ENCODE peak calls at places on chromosomes 7 and 10, in nine cellular contexts. Z, W, K, Q, G, H, I, R and B are unnamed samples.

GRCh38 chr7:73429622-73430505 is 3.7 kb upstream of the FZD9 start:
- DNase-seq in Z (no peak), W (no peak), K (no peak), Q (no peak), G (no peak), H (no peak), I (no peak), R (no peak), B (no peak)

GRCh38 chr7:90896458-90896857 is 300.3 kb downstream of the CDK14 start:
- DNase-seq in Z (no peak), W (no peak), K (no peak), Q (no peak), G (no peak), H (no peak), I (no peak), R (no peak), B (no peak)

GRCh38 chr10:20007426-20007825 is 191.2 kb downstream of the PLXDC2 start:
- DNase-seq in Z (no peak), W (no peak), K (peak), Q (no peak), G (no peak), H (no peak), I (no peak), R (no peak), B (no peak)

GRCh38 chr10:6013413-6014192 is 36.3 kb upstream of the IL15RA start:
- DNase-seq in Z (no peak), W (no peak), K (no peak), Q (no peak), G (no peak), H (no peak), I (no peak), R (no peak), B (no peak)

GRCh38 chr10:70671229-70671588 is 1.1 kb upstream of the ADAMTS14 start:
- DNase-seq in Z (no peak), W (no peak), K (peak), Q (no peak), G (no peak), H (no peak), I (no peak), R (no peak), B (no peak)

GRCh38 chr10:80493482-80494021 is 39.4 kb downstream of the TSPAN14 start:
- DNase-seq in Z (no peak), W (no peak), K (peak), Q (no peak), G (no peak), H (peak), I (no peak), R (no peak), B (no peak)

GRCh38 chr7:33072471-33072870 is 9.9 kb upstream of the NT5C3A start:
- DNase-seq in Z (no peak), W (no peak), K (peak), Q (no peak), G (no peak), H (no peak), I (no peak), R (no peak), B (no peak)

GRCh38 chr10:90462761-90463160 is 395.1 kb downstream of the HTR7 start:
- DNase-seq in Z (no peak), W (no peak), K (peak), Q (no peak), G (no peak), H (no peak), I (no peak), R (no peak), B (no peak)

GRCh38 chr7:67875558-67875957 is 878.9 kb downstream of the TYW1 start:
- DNase-seq in Z (no peak), W (no peak), K (no peak), Q (no peak), G (no peak), H (no peak), I (no peak), R (no peak), B (no peak)

GRCh38 chr10:62972103-62972502 is 155.9 kb upstream of the EGR2 start:
- DNase-seq in Z (no peak), W (no peak), K (peak), Q (no peak), G (no peak), H (no peak), I (no peak), R (no peak), B (no peak)

GRCh38 chr7:106484562-106484961 is 176.4 kb downstream of the CCDC71L start:
- DNase-seq in Z (no peak), W (no peak), K (peak), Q (no peak), G (no peak), H (no peak), I (no peak), R (peak), B (no peak)

GRCh38 chr7:30166155-30166840 is 31.5 kb downstream of the MTURN start:
- DNase-seq in Z (no peak), W (no peak), K (no peak), Q (no peak), G (no peak), H (peak), I (no peak), R (peak), B (no peak)

GRCh38 chr7:95840953-95841950 is 68.9 kb downstream of the DYNC1I1 start:
- DNase-seq in Z (peak), W (no peak), K (no peak), Q (peak), G (no peak), H (no peak), I (peak), R (no peak), B (peak)

GRCh38 chr7:40827217-40828085 is 692.6 kb downstream of the SUGCT start:
- DNase-seq in Z (no peak), W (no peak), K (peak), Q (no peak), G (no peak), H (no peak), I (no peak), R (peak), B (no peak)

GRCh38 chr7:100884741-100885439 is 4.6 kb downstream of the UFSP1 start:
- DNase-seq in Z (no peak), W (no peak), K (no peak), Q (no peak), G (no peak), H (no peak), I (no peak), R (no peak), B (no peak)

GRCh38 chr7:125465527-125465926 is 535.9 kb upstream of the POT1 start:
- DNase-seq in Z (no peak), W (no peak), K (no peak), Q (no peak), G (no peak), H (no peak), I (no peak), R (no peak), B (no peak)

GRCh38 chr7:143973870-143974446 is 19.3 kb downstream of the OR2F1 start:
- DNase-seq in Z (no peak), W (no peak), K (no peak), Q (no peak), G (no peak), H (no peak), I (no peak), R (no peak), B (no peak)

GRCh38 chr7:21318916-21319270 is 109.0 kb upstream of the SP4 start:
- DNase-seq in Z (no peak), W (peak), K (no peak), Q (no peak), G (no peak), H (no peak), I (no peak), R (no peak), B (no peak)

GRCh38 chr7:48518092-48518491 is 346.8 kb downstream of the ABCA13 start:
- DNase-seq in Z (no peak), W (no peak), K (no peak), Q (no peak), G (no peak), H (no peak), I (no peak), R (no peak), B (no peak)

GRCh38 chr7:128136215-128136597 is 104.9 kb upstream of the LEP start:
- DNase-seq in Z (no peak), W (no peak), K (no peak), Q (peak), G (no peak), H (peak), I (peak), R (no peak), B (no peak)

GRCh38 chr7:74206589-74207120 is 3.2 kb upstream of the LAT2 start:
- DNase-seq in Z (peak), W (peak), K (peak), Q (peak), G (peak), H (peak), I (peak), R (peak), B (peak)

GRCh38 chr7:1103009-1103788 is 15.3 kb downstream of the GPER1 start:
- DNase-seq in Z (peak), W (no peak), K (no peak), Q (no peak), G (no peak), H (no peak), I (no peak), R (peak), B (peak)

GRCh38 chr7:29604052-29604451 is 40.4 kb downstream of the PRR15 start:
- DNase-seq in Z (no peak), W (no peak), K (no peak), Q (no peak), G (no peak), H (no peak), I (no peak), R (no peak), B (no peak)

GRCh38 chr7:102415685-102416225 is 17.6 kb upstream of the ORAI2 start:
- DNase-seq in Z (peak), W (no peak), K (no peak), Q (no peak), G (no peak), H (no peak), I (no peak), R (no peak), B (no peak)

GRCh38 chr7:106041140-106041717 is 70.9 kb downstream of the SYPL1 start:
- DNase-seq in Z (no peak), W (peak), K (peak), Q (peak), G (no peak), H (peak), I (peak), R (peak), B (peak)

GRCh38 chr10:113524539-113525490 is 28.0 kb upstream of the HABP2 start:
- DNase-seq in Z (no peak), W (no peak), K (peak), Q (no peak), G (no peak), H (no peak), I (no peak), R (peak), B (no peak)

GRCh38 chr10:72981028-72981881 is 26.6 kb upstream of the PLA2G12B start:
- DNase-seq in Z (no peak), W (no peak), K (no peak), Q (no peak), G (no peak), H (no peak), I (no peak), R (no peak), B (no peak)

GRCh38 chr10:14010083-14010551 is 320.6 kb downstream of the FRMD4A start:
- DNase-seq in Z (no peak), W (no peak), K (peak), Q (no peak), G (no peak), H (no peak), I (no peak), R (no peak), B (peak)

GRCh38 chr7:94333810-94334209 is 60.9 kb upstream of the COL1A2 start:
- DNase-seq in Z (no peak), W (no peak), K (no peak), Q (no peak), G (no peak), H (no peak), I (no peak), R (no peak), B (no peak)

GRCh38 chr7:47088329-47089067 is 493.4 kb downstream of the TNS3 start:
- DNase-seq in Z (peak), W (peak), K (peak), Q (peak), G (no peak), H (peak), I (peak), R (peak), B (peak)